ENCODE peak calls at places on chromosome 21, in four cellular contexts. S is activated T-cell treated with anti-CD3 and anti-CD28 coated beads for 48 hours, J is H7, B is EH. V is an unnamed sample.

GRCh38 chr21:29939859-29940245 is at the start of gene GRIK1:
- DNase-seq in S (no peak), J (peak), B (no peak), V (peak)

GRCh38 chr21:33007747-33008146 is 18.0 kb upstream of the OLIG2 start:
- DNase-seq in S (no peak), J (no peak), B (no peak), V (no peak)

GRCh38 chr21:21052672-21053071 is 54.5 kb downstream of the NCAM2 start:
- DNase-seq in S (no peak), J (no peak), B (no peak), V (no peak)

GRCh38 chr21:31666445-31667010 is 7.0 kb downstream of the SOD1 start:
- DNase-seq in S (no peak), J (no peak), B (no peak), V (no peak)

GRCh38 chr21:33245289-33245918 is 15.7 kb downstream of the IFNAR2 start:
- DNase-seq in S (no peak), J (no peak), B (no peak), V (no peak)

GRCh38 chr21:33360281-33360680 is 35.5 kb downstream of the IFNAR1 start:
- DNase-seq in S (no peak), J (no peak), B (peak), V (no peak)

GRCh38 chr21:37450385-37451044 is 83.9 kb downstream of the DYRK1A start:
- DNase-seq in S (no peak), J (no peak), B (peak), V (no peak)

GRCh38 chr21:25005388-25005787 is 601.9 kb downstream of the MRPL39 start:
- DNase-seq in S (no peak), J (no peak), B (no peak), V (no peak)

GRCh38 chr21:28932717-28933116 is 60.0 kb downstream of the LTN1 start:
- DNase-seq in S (no peak), J (no peak), B (no peak), V (no peak)

GRCh38 chr21:36092676-36093075 is 22.9 kb downstream of the CBR1 start:
- DNase-seq in S (no peak), J (no peak), B (peak), V (no peak)

GRCh38 chr21:31235671-31236450 is 108.2 kb downstream of the TIAM1 start:
- DNase-seq in S (no peak), J (no peak), B (peak), V (no peak)

GRCh38 chr21:42272109-42272962 is 42.9 kb downstream of the TFF3 start:
- DNase-seq in S (no peak), J (no peak), B (no peak), V (no peak)

GRCh38 chr21:34670220-34670961 is 1.6 kb downstream of the CLIC6 start:
- DNase-seq in S (no peak), J (peak), B (no peak), V (peak)